ENCODE peak calls at places on chromosomes 6 and 20, in eight cellular contexts. F is cardiac muscle cell, D is GM12865, C is fibroblast of lung, G is GM20000, T is IMR-90, P is A549, Y is cardiac fibroblast. Z is an unnamed sample.

GRCh38 chr20:13765299-13765698 is 19.4 kb downstream of the ESF1 start:
- DNase-seq in C (no peak), D (no peak), P (no peak), F (peak), Y (peak), T (peak), G (no peak), Z (no peak)

GRCh38 chr20:36043447-36043846 is 75.1 kb downstream of the CNBD2 start:
- DNase-seq in C (no peak), P (no peak), Y (no peak), D (no peak), G (no peak), T (no peak), F (no peak), Z (no peak)

GRCh38 chr6:77657365-77657764 is 4.5 kb downstream of the MEI4 start:
- DNase-seq in F (no peak), D (no peak), P (no peak), C (no peak), T (no peak), G (no peak), Y (no peak), Z (no peak)

GRCh38 chr6:148309301-148309700 is 33.3 kb upstream of the SASH1 start:
- DNase-seq in D (no peak), G (no peak), T (no peak), Y (no peak), P (no peak), C (no peak), F (no peak), Z (no peak)

GRCh38 chr6:152478377-152479010 is 158.7 kb downstream of the SYNE1 start:
- DNase-seq in Y (no peak), P (no peak), D (no peak), C (no peak), T (no peak), F (no peak), G (no peak), Z (no peak)

GRCh38 chr20:20367681-20368413 is at the start of gene INSM1:
- DNase-seq in G (peak), D (no peak), F (no peak), C (no peak), Y (no peak), T (no peak), P (no peak), Z (peak)

GRCh38 chr6:79802657-79803310 is 144.6 kb downstream of the ELOVL4 start:
- DNase-seq in F (no peak), C (no peak), T (no peak), G (no peak), P (no peak), Y (no peak), D (no peak), Z (no peak)

GRCh38 chr6:107075951-107076381 is 39.3 kb downstream of the BEND3 start:
- DNase-seq in P (peak), Y (peak), C (peak), T (peak), F (peak), G (peak), D (peak), Z (no peak)

GRCh38 chr6:145731432-145731831 is 3.9 kb downstream of the EPM2A start:
- DNase-seq in T (no peak), C (peak), Y (peak), D (no peak), F (peak), G (no peak), P (no peak), Z (no peak)

GRCh38 chr6:80594461-80594860 is 488.0 kb downstream of the BCKDHB start:
- DNase-seq in D (no peak), P (no peak), T (peak), F (no peak), Y (no peak), C (peak), G (no peak), Z (no peak)

GRCh38 chr6:136582702-136583471 is 32.7 kb upstream of the MAP7 start:
- DNase-seq in T (peak), F (peak), Y (peak), G (no peak), P (peak), D (no peak), C (peak), Z (no peak)

GRCh38 chr6:36360241-36361054 is 23.8 kb upstream of the BNIP5 start:
- DNase-seq in P (peak), C (peak), D (peak), G (peak), F (peak), T (peak), Y (peak), Z (peak)

GRCh38 chr6:13611715-13612114 is 3.4 kb upstream of the NOL7 start:
- DNase-seq in C (peak), P (no peak), G (no peak), D (peak), Y (no peak), F (no peak), T (no peak), Z (no peak)

GRCh38 chr6:64041373-64041772 is 405.8 kb downstream of the PHF3 start:
- DNase-seq in T (no peak), Y (no peak), F (no peak), C (no peak), D (no peak), G (no peak), P (no peak), Z (no peak)

GRCh38 chr6:14703586-14703985 is 542.3 kb upstream of the JARID2 start:
- DNase-seq in P (no peak), D (no peak), T (peak), F (peak), C (peak), Y (no peak), G (no peak), Z (no peak)

GRCh38 chr6:139887275-139887674 is 512.8 kb upstream of the CITED2 start:
- DNase-seq in Y (no peak), C (no peak), T (no peak), P (no peak), G (no peak), D (no peak), F (no peak), Z (no peak)

GRCh38 chr6:146909376-146909775 is 294.8 kb upstream of the STXBP5 start:
- DNase-seq in G (no peak), Y (no peak), F (no peak), C (no peak), D (no peak), T (no peak), P (no peak), Z (no peak)

GRCh38 chr20:61898405-61898804 is 167.3 kb downstream of the TAF4 start:
- DNase-seq in D (no peak), F (no peak), G (no peak), C (no peak), P (no peak), Y (no peak), T (no peak), Z (no peak)

GRCh38 chr20:58241766-58242465 is 13.5 kb upstream of the ANKRD60 start:
- DNase-seq in P (no peak), G (no peak), D (no peak), Y (no peak), T (no peak), C (no peak), F (no peak), Z (no peak)

DNA sequence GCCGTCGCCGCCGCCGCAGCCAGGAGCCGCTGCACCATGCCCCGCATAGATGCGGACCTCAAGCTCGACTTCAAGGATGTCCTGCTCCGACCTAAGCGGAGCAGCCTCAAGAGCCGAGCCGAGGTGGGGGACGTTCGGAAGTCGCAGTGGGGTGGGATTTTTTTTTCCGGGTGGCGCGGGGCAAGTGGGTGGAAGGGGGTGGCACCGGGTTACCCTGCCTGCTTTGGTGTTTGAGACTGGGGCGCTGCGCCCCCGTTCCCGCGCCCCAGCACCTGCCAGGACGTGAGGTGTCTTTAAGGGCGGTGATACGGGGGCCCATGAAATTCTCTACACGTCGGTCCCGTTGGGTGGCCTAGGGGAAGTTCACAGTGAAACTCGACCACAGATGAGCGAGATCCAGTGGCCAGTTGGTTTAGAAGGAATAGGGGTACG is 287 bp downstream of the GMPR start:
- DNase-seq in Y (no peak), C (no peak), G (peak), F (no peak), D (no peak), P (no peak), T (no peak), Z (no peak)
- TF ChIP-seq CTCF in Y (no peak), C (no peak), G (no peak), F (no peak), D (no peak), P (no peak), T (no peak), Z (no peak)

DNA sequence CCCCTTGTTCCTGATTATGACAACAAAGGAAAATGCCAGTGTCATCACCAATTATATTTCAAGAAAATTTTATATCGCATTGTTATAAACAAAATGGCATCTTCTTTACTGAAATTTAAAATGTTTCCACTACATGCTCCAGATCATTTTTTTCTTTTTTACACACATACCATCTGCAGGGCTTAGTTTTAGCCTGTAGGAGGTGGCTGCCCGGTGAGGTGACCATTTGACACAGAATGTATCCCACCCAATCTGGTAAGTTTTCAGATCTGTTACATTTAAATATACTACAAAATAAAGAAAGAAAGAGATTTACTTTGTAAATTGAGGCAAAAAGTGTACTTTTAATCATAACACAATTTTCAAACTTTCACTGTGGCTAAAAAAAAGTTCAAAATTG is 81.8 kb downstream of the COL12A1 start:
- DNase-seq in F (no peak), G (no peak), P (no peak), D (no peak), C (no peak), Y (no peak), T (no peak), Z (no peak)
- TF ChIP-seq CTCF in F (no peak), G (no peak), P (no peak), D (no peak), C (no peak), Y (no peak), T (no peak), Z (no peak)

DNA sequence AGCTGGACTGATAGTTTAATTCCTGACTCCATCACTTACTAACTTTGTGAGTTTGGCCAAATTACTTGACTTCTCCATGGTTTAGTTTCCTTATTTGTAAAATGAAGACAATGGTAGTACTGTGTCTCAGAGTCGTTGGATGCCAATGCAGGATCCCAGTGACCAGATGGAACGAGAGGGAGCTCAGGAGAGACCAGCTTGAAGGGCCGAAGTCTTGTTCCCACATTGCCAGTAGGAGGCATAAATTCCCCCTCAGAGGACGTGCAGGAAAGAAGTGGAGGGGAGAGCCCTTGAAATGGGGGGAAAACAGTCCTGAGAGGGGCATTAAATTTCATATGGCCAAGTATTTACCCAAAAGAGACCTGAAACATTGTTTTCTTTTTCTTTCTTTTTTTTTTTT is 2.1 kb upstream of the MUC22 start:
- DNase-seq in G (no peak), T (no peak), F (no peak), Y (no peak), D (no peak), P (no peak), C (no peak), Z (no peak)
- TF ChIP-seq CTCF in G (no peak), T (no peak), F (no peak), Y (no peak), D (no peak), P (no peak), C (peak), Z (no peak)

DNA sequence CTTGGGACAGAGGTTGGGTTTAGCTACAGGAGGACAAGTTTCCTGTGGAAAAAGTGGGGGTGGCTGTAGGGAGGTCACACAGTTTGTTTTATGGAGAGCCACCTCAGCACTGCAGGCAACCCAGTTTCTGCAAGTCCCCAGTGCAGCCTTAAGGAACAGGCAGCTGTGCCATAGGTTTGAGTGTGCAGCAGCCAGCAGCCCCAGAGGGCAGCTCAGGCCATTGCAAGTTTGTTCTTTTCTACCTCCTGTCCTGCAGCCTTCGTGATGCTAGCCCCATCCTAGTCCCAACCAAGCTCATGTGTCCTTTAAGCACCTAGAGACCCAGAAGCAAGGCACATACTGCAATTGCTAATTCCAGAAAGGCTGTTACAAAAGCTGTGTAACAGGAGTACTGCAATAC is 58.8 kb downstream of the ZBTB9 start:
- DNase-seq in D (peak), P (no peak), Y (no peak), T (no peak), G (no peak), C (no peak), F (no peak), Z (no peak)
- TF ChIP-seq CTCF in D (no peak), P (no peak), Y (no peak), T (no peak), G (no peak), C (no peak), F (no peak), Z (no peak)

GRCh38 chr6:105793132-105793531 is 293.0 kb upstream of the PRDM1 start:
- DNase-seq in F (no peak), C (no peak), G (no peak), P (peak), T (no peak), Y (no peak), D (peak), Z (no peak)

GRCh38 chr6:105791569-105792318 is 294.4 kb upstream of the PRDM1 start:
- DNase-seq in Y (no peak), D (peak), T (no peak), C (no peak), F (no peak), G (no peak), P (no peak), Z (no peak)

GRCh38 chr6:105787747-105788146 is 298.4 kb upstream of the PRDM1 start:
- DNase-seq in D (no peak), C (no peak), F (no peak), T (no peak), G (no peak), Y (no peak), P (no peak), Z (no peak)

GRCh38 chr6:105789935-105790334 is 296.2 kb upstream of the PRDM1 start:
- DNase-seq in T (no peak), P (no peak), D (no peak), Y (no peak), G (no peak), C (no peak), F (no peak), Z (no peak)

GRCh38 chr6:105790635-105791034 is 295.5 kb upstream of the PRDM1 start:
- DNase-seq in T (no peak), G (no peak), D (no peak), P (no peak), Y (no peak), F (no peak), C (no peak), Z (no peak)
- TF ChIP-seq CTCF in T (peak), G (no peak), D (no peak), P (no peak), Y (peak), F (no peak), C (no peak), Z (no peak)

DNA sequence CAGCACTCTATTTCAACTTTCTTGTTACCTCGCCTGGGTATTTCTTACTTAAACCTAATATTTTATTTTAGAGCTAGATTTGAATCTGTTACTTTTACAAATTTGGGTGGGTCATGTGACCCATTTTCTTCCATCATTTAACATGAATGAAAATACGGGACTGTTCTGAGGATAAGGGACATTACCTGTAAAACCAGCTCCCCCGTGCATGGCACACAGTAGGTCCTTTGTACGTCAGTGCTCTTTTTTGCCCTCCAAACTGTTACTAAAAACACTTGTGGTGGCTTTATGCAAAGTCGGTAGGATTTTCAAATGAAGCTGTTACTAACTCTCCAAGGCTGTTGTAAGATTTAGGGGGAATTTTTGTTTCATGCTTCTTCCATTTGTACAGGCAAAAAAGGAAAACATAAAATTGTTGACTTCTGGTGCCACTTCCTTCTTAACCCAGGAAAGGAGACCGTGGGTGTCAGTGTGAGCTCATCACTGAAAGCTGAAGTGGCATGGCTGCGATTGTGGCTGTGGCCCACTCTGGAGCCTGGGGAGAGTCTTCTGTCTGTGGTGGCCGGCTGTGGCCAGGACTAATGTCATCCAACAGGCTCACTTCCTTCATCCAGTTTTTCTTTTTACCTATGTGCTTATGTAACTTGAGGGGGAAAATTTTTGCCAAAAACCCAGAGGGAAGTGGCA is 40.2 kb upstream of the PXDC1 start:
- DNase-seq in G (no peak), Y (no peak), F (no peak), P (no peak), T (no peak), D (peak), C (no peak), Z (no peak)
- TF ChIP-seq CTCF in G (no peak), Y (no peak), F (no peak), P (no peak), T (no peak), D (no peak), C (no peak), Z (no peak)